ENCODE peak calls at places on chromosome 2, in seven cellular contexts. D is stimulated activated naive CD8-positive, alpha-beta T cell treated with anti-CD3 and anti-CD28 coated beads, Interleukin-15, Interleukin-2, amounts not matched to agents 100 U/mL and 50 U/mL, for 24 hours; I is DMS79 treated with DMSO at 0.1 percent for 48 hours; Q is activated CD4-positive, alpha-beta T cell treated with anti-CD3 and anti-CD28 coated beads, Interleukin-2, amount 50 U/mL, for 48 hours; U is AG10803; J is WERI-Rb-1; E is smooth muscle cell of the brain vasculature. R is an unnamed sample.

GRCh38 chr2:133596701-133597393 is 28.6 kb upstream of the NCKAP5 start:
- DNase-seq in D (no peak), I (no peak), Q (no peak), U (no peak), J (no peak), E (no peak), R (no peak)

GRCh38 chr2:143936758-143937562 is 583.0 kb downstream of the ZEB2 start:
- DNase-seq in D (peak), I (peak), Q (peak), U (peak), J (peak), E (no peak), R (peak)

GRCh38 chr2:102098756-102099155 is 43.8 kb upstream of the IL1R1 start:
- DNase-seq in D (no peak), I (no peak), Q (no peak), U (no peak), J (no peak), E (no peak), R (no peak)

GRCh38 chr2:149383340-149383739 is 53.0 kb downstream of the LYPD6 start:
- DNase-seq in D (no peak), I (no peak), Q (no peak), U (peak), J (no peak), E (no peak), R (no peak)

GRCh38 chr2:24871852-24872323 is 48.1 kb downstream of the ADCY3 start:
- DNase-seq in D (no peak), I (no peak), Q (no peak), U (no peak), J (no peak), E (no peak), R (no peak)

GRCh38 chr2:237616373-237617304 is 10.7 kb upstream of the LRRFIP1 start:
- DNase-seq in D (no peak), I (no peak), Q (no peak), U (peak), J (no peak), E (no peak), R (no peak)

GRCh38 chr2:48584551-48584950 is 33.1 kb upstream of the GTF2A1L start:
- DNase-seq in D (no peak), I (no peak), Q (no peak), U (no peak), J (no peak), E (no peak), R (no peak)

GRCh38 chr2:126889071-126889470 is 9.6 kb upstream of the TEX51 start:
- DNase-seq in D (no peak), I (no peak), Q (no peak), U (no peak), J (no peak), E (no peak), R (no peak)

GRCh38 chr2:28448738-28449100 is 47.1 kb upstream of the PLB1 start:
- DNase-seq in D (no peak), I (no peak), Q (no peak), U (no peak), J (no peak), E (no peak), R (no peak)

GRCh38 chr2:161427413-161428239 is 11.5 kb downstream of the TBR1 start:
- DNase-seq in D (no peak), I (no peak), Q (no peak), U (no peak), J (no peak), E (no peak), R (no peak)

GRCh38 chr2:224723606-224724217 is 7.5 kb upstream of the CCDC195 start:
- DNase-seq in D (no peak), I (no peak), Q (no peak), U (peak), J (no peak), E (no peak), R (no peak)

GRCh38 chr2:26744953-26745352 is 19.1 kb upstream of the SLC35F6 start:
- DNase-seq in D (no peak), I (no peak), Q (no peak), U (no peak), J (no peak), E (no peak), R (no peak)

GRCh38 chr2:237488901-237489860 is 2.1 kb downstream of the MLPH start:
- DNase-seq in D (no peak), I (no peak), Q (no peak), U (peak), J (no peak), E (no peak), R (no peak)

GRCh38 chr2:62343636-62344349 is 147.9 kb downstream of the B3GNT2 start:
- DNase-seq in D (no peak), I (peak), Q (no peak), U (no peak), J (no peak), E (no peak), R (no peak)

GRCh38 chr2:28038722-28039121 is 148.2 kb downstream of the BABAM2 start:
- DNase-seq in D (no peak), I (no peak), Q (no peak), U (no peak), J (no peak), E (no peak), R (no peak)

GRCh38 chr2:236627193-236627592 is 57.6 kb downstream of the ACKR3 start:
- DNase-seq in D (no peak), I (no peak), Q (no peak), U (no peak), J (no peak), E (no peak), R (no peak)

GRCh38 chr2:200159366-200159720 is 147.2 kb upstream of the SPATS2L start:
- DNase-seq in D (no peak), I (peak), Q (no peak), U (peak), J (no peak), E (no peak), R (peak)

GRCh38 chr2:226799976-226800940 is 638 bp upstream of the IRS1 start:
- DNase-seq in D (no peak), I (peak), Q (no peak), U (peak), J (peak), E (no peak), R (no peak)

GRCh38 chr2:24970483-24971299 is 1.1 kb downstream of the DNAJC27 start:
- DNase-seq in D (no peak), I (no peak), Q (no peak), U (peak), J (no peak), E (peak), R (no peak)

GRCh38 chr2:200585730-200586643 is at the start of gene AOX1:
- DNase-seq in D (peak), I (peak), Q (peak), U (peak), J (no peak), E (no peak), R (no peak)

GRCh38 chr2:236731767-236732580 is 162.3 kb downstream of the ACKR3 start:
- DNase-seq in D (no peak), I (no peak), Q (no peak), U (peak), J (peak), E (peak), R (no peak)

GRCh38 chr2:119810039-119810630 is 50.4 kb downstream of the PTPN4 start:
- DNase-seq in D (no peak), I (no peak), Q (no peak), U (no peak), J (no peak), E (no peak), R (no peak)

GRCh38 chr2:96507957-96508520 is 2.9 kb upstream of the NEURL3 start:
- DNase-seq in D (peak), I (no peak), Q (peak), U (peak), J (peak), E (no peak), R (peak)

GRCh38 chr2:173898178-173898668 is 67.0 kb downstream of the SP3 start:
- DNase-seq in D (no peak), I (no peak), Q (no peak), U (no peak), J (no peak), E (no peak), R (no peak)

GRCh38 chr2:160477032-160477431 is 16.6 kb downstream of the RBMS1 start:
- DNase-seq in D (no peak), I (no peak), Q (no peak), U (no peak), J (no peak), E (no peak), R (no peak)

GRCh38 chr2:54638103-54638502 is 85.4 kb upstream of the EML6 start:
- DNase-seq in D (no peak), I (no peak), Q (no peak), U (no peak), J (no peak), E (no peak), R (no peak)

GRCh38 chr2:236157366-236157765 is 10.8 kb downstream of the GBX2 start:
- DNase-seq in D (no peak), I (no peak), Q (no peak), U (no peak), J (no peak), E (no peak), R (no peak)